ENCODE peak calls at places on chromosomes 2 and 18, in seven cellular contexts. Y is A172; V is activated naive CD4-positive, alpha-beta T cell treated with anti-CD3 and anti-CD28 coated beads, Interleukin-2, amount 10 ng/mL, durations not matched to agents 7 days and 5 days; B is A549; Z is NCI-H2029; E is non-pigmented ciliary epithelial cell; J is SK-MEL-5. U is an unnamed sample.

GRCh38 chr2:20404950-20405349 is 41.9 kb upstream of the RHOB start:
- DNase-seq in J (no peak), V (no peak), E (no peak), Z (no peak), Y (no peak), B (no peak), U (no peak)

GRCh38 chr2:120422761-120423160 is 76.8 kb downstream of the INHBB start:
- DNase-seq in Z (no peak), E (no peak), B (no peak), Y (no peak), J (no peak), V (no peak), U (no peak)

GRCh38 chr2:164778723-164779122 is 62.9 kb downstream of the COBLL1 start:
- DNase-seq in V (no peak), J (no peak), B (no peak), Y (peak), Z (no peak), E (no peak), U (no peak)

GRCh38 chr2:83826601-83827000 is 632.5 kb downstream of the SUCLG1 start:
- DNase-seq in V (no peak), E (no peak), Z (no peak), B (no peak), J (no peak), Y (no peak), U (no peak)

GRCh38 chr2:149261672-149262071 is 68.7 kb upstream of the LYPD6 start:
- DNase-seq in B (no peak), Y (no peak), V (no peak), Z (no peak), J (no peak), E (no peak), U (no peak)

GRCh38 chr2:25341031-25341727 is 546 bp downstream of the DNMT3A start:
- DNase-seq in Z (no peak), V (peak), B (no peak), J (no peak), Y (no peak), E (no peak), U (no peak)

GRCh38 chr2:160419776-160420521 is 73.7 kb downstream of the RBMS1 start:
- DNase-seq in B (no peak), Y (no peak), J (no peak), V (no peak), E (no peak), Z (no peak), U (no peak)

GRCh38 chr2:51782874-51783765 is 751.2 kb upstream of the NRXN1 start:
- DNase-seq in E (peak), Z (no peak), V (no peak), B (peak), J (no peak), Y (peak), U (no peak)

GRCh38 chr18:76874643-76875389 is 52.5 kb downstream of the ZNF236 start:
- DNase-seq in J (no peak), B (no peak), Y (no peak), E (no peak), Z (no peak), V (no peak), U (no peak)

GRCh38 chr2:163347982-163348842 is 387.6 kb downstream of the FIGN start:
- DNase-seq in Z (no peak), Y (peak), E (peak), B (peak), J (peak), V (no peak), U (no peak)

GRCh38 chr2:112182581-112183034 is 44.4 kb downstream of the FBLN7 start:
- DNase-seq in Y (no peak), J (no peak), E (no peak), V (peak), B (no peak), Z (peak), U (no peak)

GRCh38 chr2:126244937-126245336 is 411.0 kb upstream of the GYPC start:
- DNase-seq in V (peak), Y (no peak), E (no peak), B (peak), Z (no peak), J (peak), U (no peak)

GRCh38 chr18:8084160-8084559 is 517.0 kb downstream of the PTPRM start:
- DNase-seq in Y (peak), E (no peak), Z (no peak), J (peak), V (no peak), B (peak), U (no peak)

GRCh38 chr2:101150306-101151140 is 659 bp downstream of the TBC1D8 start:
- DNase-seq in J (no peak), Y (no peak), V (peak), Z (no peak), B (no peak), E (no peak), U (no peak)

GRCh38 chr2:48560546-48561209 is 30.7 kb downstream of the STON1 start:
- DNase-seq in J (no peak), Y (no peak), E (no peak), B (no peak), Z (no peak), V (no peak), U (no peak)

GRCh38 chr2:229118947-229119346 is 152.1 kb downstream of the PID1 start:
- DNase-seq in J (no peak), V (no peak), Z (no peak), E (no peak), B (no peak), Y (no peak), U (no peak)

GRCh38 chr2:156098506-156098905 is 234.0 kb downstream of the NR4A2 start:
- DNase-seq in Y (no peak), V (no peak), B (no peak), J (no peak), Z (no peak), E (no peak), U (no peak)

GRCh38 chr2:5803547-5803946 is 111.4 kb downstream of the SOX11 start:
- DNase-seq in Z (no peak), Y (peak), J (no peak), E (peak), V (no peak), B (no peak), U (no peak)

GRCh38 chr2:98487101-98487805 is 42.6 kb downstream of the INPP4A start:
- DNase-seq in V (no peak), Z (no peak), B (no peak), Y (no peak), E (no peak), J (no peak), U (no peak)

GRCh38 chr2:62765619-62766376 is 60.3 kb downstream of the EHBP1 start:
- DNase-seq in J (no peak), E (no peak), B (no peak), V (no peak), Z (no peak), Y (no peak), U (no peak)

GRCh38 chr18:55893948-55894347 is 306.0 kb upstream of the TCF4 start:
- DNase-seq in B (no peak), E (no peak), V (no peak), J (no peak), Z (no peak), Y (no peak), U (no peak)

GRCh38 chr2:42232024-42232423 is 62.9 kb downstream of the EML4 start:
- DNase-seq in J (no peak), Y (no peak), Z (no peak), B (no peak), E (no peak), V (no peak), U (no peak)

GRCh38 chr2:1649103-1649870 is 95.0 kb downstream of the PXDN start:
- DNase-seq in B (no peak), Y (no peak), V (no peak), E (no peak), J (no peak), Z (no peak), U (no peak)

U was measured in T1000.